ENCODE peak calls at places on chromosomes 13 and 19, in five cellular contexts. K, S, B, A and T are unnamed samples.

GRCh38 chr19:38675611-38676010 is 28.2 kb downstream of the ACTN4 start:
- DNase-seq in K (no peak), S (no peak), B (peak), A (peak), T (no peak)

GRCh38 chr13:36601186-36601585 is 72.6 kb upstream of the SERTM1 start:
- DNase-seq in K (no peak), S (no peak), B (no peak), A (no peak), T (no peak)

GRCh38 chr13:76795701-76796695 is 90.2 kb downstream of the KCTD12 start:
- DNase-seq in K (no peak), S (no peak), B (no peak), A (no peak), T (no peak)

GRCh38 chr13:44040070-44040753 is 160.5 kb downstream of the LACC1 start:
- DNase-seq in K (no peak), S (no peak), B (no peak), A (no peak), T (no peak)

GRCh38 chr13:113650731-113651148 is 7.3 kb downstream of the ATP4B start:
- DNase-seq in K (no peak), S (no peak), B (peak), A (no peak), T (peak)

GRCh38 chr19:45621976-45622503 is 17.2 kb downstream of the EML2 start:
- DNase-seq in K (no peak), S (no peak), B (no peak), A (no peak), T (no peak)

GRCh38 chr13:50809133-50810090 is 34.1 kb downstream of the DLEU7 start:
- DNase-seq in K (no peak), S (no peak), B (no peak), A (no peak), T (no peak)

GRCh38 chr13:43838909-43839308 is 40.6 kb downstream of the CCDC122 start:
- DNase-seq in K (no peak), S (no peak), B (no peak), A (no peak), T (no peak)

GRCh38 chr19:42229263-42229854 is 9.2 kb downstream of the ZNF526 start:
- DNase-seq in K (no peak), S (no peak), B (no peak), A (no peak), T (no peak)